ENCODE peak calls at places on chromosomes 4 and X, in six cellular contexts. R, K, M, Z, L and J are unnamed samples.

GRCh38 chr4:33959519-33959918 is 2284.8 kb downstream of the ARAP2 start:
- DNase-seq in R (no peak), K (no peak), M (no peak), Z (no peak), L (no peak), J (no peak)

GRCh38 chr4:70706516-70706915 is 15.2 kb upstream of the RUFY3 start:
- DNase-seq in R (no peak), K (no peak), M (no peak), Z (no peak), L (no peak), J (no peak)

GRCh38 chr4:42965326-42965725 is 72.8 kb downstream of the GRXCR1 start:
- DNase-seq in R (no peak), K (no peak), M (no peak), Z (no peak), L (peak), J (no peak)

GRCh38 chrX:108473979-108474378 is 34.3 kb downstream of the COL4A5 start:
- DNase-seq in R (no peak), K (no peak), M (no peak), Z (no peak), L (no peak), J (no peak)

GRCh38 chr4:153518001-153518400 is 51.8 kb downstream of the TMEM131L start:
- DNase-seq in R (no peak), K (no peak), M (no peak), Z (no peak), L (peak), J (no peak)

GRCh38 chrX:7654316-7654715 is 188.7 kb upstream of the VCX start:
- DNase-seq in R (no peak), K (no peak), M (no peak), Z (no peak), L (no peak), J (no peak)

GRCh38 chr4:104901438-104901837 is 245.2 kb upstream of the TET2 start:
- DNase-seq in R (no peak), K (no peak), M (peak), Z (no peak), L (peak), J (no peak)

GRCh38 chr4:160864253-160864652 is 1299.5 kb downstream of the FSTL5 start:
- DNase-seq in R (no peak), K (no peak), M (no peak), Z (no peak), L (no peak), J (no peak)

GRCh38 chr4:141643557-141643956 is 7.2 kb downstream of the IL15 start:
- DNase-seq in R (no peak), K (peak), M (no peak), Z (no peak), L (peak), J (no peak)

GRCh38 chr4:70158576-70158975 is 4.5 kb downstream of the PRR27 start:
- DNase-seq in R (no peak), K (no peak), M (no peak), Z (no peak), L (peak), J (no peak)

GRCh38 chr4:139988863-139989765 is 164.9 kb downstream of the MAML3 start:
- DNase-seq in R (peak), K (no peak), M (no peak), Z (no peak), L (no peak), J (no peak)

GRCh38 chr4:153421980-153422379 is 44.2 kb upstream of the TMEM131L start:
- DNase-seq in R (no peak), K (no peak), M (no peak), Z (no peak), L (peak), J (no peak)

GRCh38 chr4:123405212-123405856 is 8.7 kb downstream of the SPRY1 start:
- DNase-seq in R (no peak), K (no peak), M (no peak), Z (no peak), L (no peak), J (no peak)

GRCh38 chr4:5955201-5955821 is 62.4 kb upstream of the CRMP1 start:
- DNase-seq in R (no peak), K (no peak), M (no peak), Z (no peak), L (no peak), J (no peak)

GRCh38 chr4:92406488-92406887 is 102.7 kb downstream of the GRID2 start:
- DNase-seq in R (no peak), K (no peak), M (no peak), Z (no peak), L (no peak), J (no peak)

GRCh38 chr4:158996669-158997074 is 106.2 kb upstream of the RAPGEF2 start:
- DNase-seq in R (no peak), K (no peak), M (no peak), Z (no peak), L (no peak), J (no peak)